ENCODE peak calls at places on chromosomes 7 and 10, in four cellular contexts. One of them, this sample, is unnamed.

GRCh38 chr7:44909596-44909995 is 24.3 kb upstream of the PURB start:
- DNase-seq in HepG2: no peak
- DNase-seq in K562: no peak
- DNase-seq in SK-N-SH: no peak
- DNase-seq in this sample: no peak

GRCh38 chr7:79880312-79880711 is 254.3 kb upstream of the GNAI1 start:
- DNase-seq in HepG2: no peak
- DNase-seq in K562: no peak
- DNase-seq in SK-N-SH: no peak
- DNase-seq in this sample: no peak

GRCh38 chr10:75547391-75548298 is 116.2 kb downstream of the LRMDA start:
- DNase-seq in HepG2: no peak
- DNase-seq in K562: no peak
- DNase-seq in SK-N-SH: no peak
- DNase-seq in this sample: peak

GRCh38 chr7:27520828-27521790 is 141.6 kb downstream of the HIBADH start:
- DNase-seq in HepG2: no peak
- DNase-seq in K562: no peak
- DNase-seq in SK-N-SH: no peak
- DNase-seq in this sample: no peak

GRCh38 chr10:132386419-132386831 is 10.6 kb upstream of the PWWP2B start:
- DNase-seq in HepG2: no peak
- DNase-seq in K562: no peak
- DNase-seq in SK-N-SH: no peak
- DNase-seq in this sample: no peak

GRCh38 chr7:6628045-6628444 is 9.1 kb upstream of the ZNF316 start:
- DNase-seq in HepG2: no peak
- DNase-seq in K562: no peak
- DNase-seq in SK-N-SH: no peak
- DNase-seq in this sample: no peak

GRCh38 chr7:91310829-91311460 is 46.7 kb downstream of the FZD1 start:
- DNase-seq in HepG2: no peak
- DNase-seq in K562: no peak
- DNase-seq in SK-N-SH: no peak
- DNase-seq in this sample: no peak

GRCh38 chr7:132491546-132491945 is 84.7 kb downstream of the PLXNA4 start:
- DNase-seq in HepG2: no peak
- DNase-seq in K562: no peak
- DNase-seq in SK-N-SH: no peak
- DNase-seq in this sample: no peak

GRCh38 chr7:38321515-38321944 is 48.1 kb upstream of the TARP start:
- DNase-seq in HepG2: no peak
- DNase-seq in K562: no peak
- DNase-seq in SK-N-SH: no peak
- DNase-seq in this sample: no peak

GRCh38 chr7:47492720-47493119 is 89.2 kb downstream of the TNS3 start:
- DNase-seq in HepG2: no peak
- DNase-seq in K562: no peak
- DNase-seq in SK-N-SH: no peak
- DNase-seq in this sample: no peak

GRCh38 chr7:19016140-19016539 is 101.3 kb downstream of the TWIST1 start:
- DNase-seq in HepG2: no peak
- DNase-seq in K562: no peak
- DNase-seq in SK-N-SH: no peak
- DNase-seq in this sample: no peak

GRCh38 chr7:111872837-111873646 is 310.8 kb upstream of the IMMP2L start:
- DNase-seq in HepG2: no peak
- DNase-seq in K562: no peak
- DNase-seq in SK-N-SH: no peak
- DNase-seq in this sample: no peak

GRCh38 chr10:112904000-112904399 is 46.0 kb upstream of the TCF7L2 start:
- DNase-seq in HepG2: peak
- DNase-seq in K562: no peak
- DNase-seq in SK-N-SH: no peak
- DNase-seq in this sample: no peak

GRCh38 chr10:106950060-106950459 is 214.4 kb downstream of the SORCS1 start:
- DNase-seq in HepG2: no peak
- DNase-seq in K562: no peak
- DNase-seq in SK-N-SH: no peak
- DNase-seq in this sample: no peak

GRCh38 chr7:47720141-47720906 is 138.4 kb upstream of the TNS3 start:
- DNase-seq in HepG2: no peak
- DNase-seq in K562: no peak
- DNase-seq in SK-N-SH: peak
- DNase-seq in this sample: no peak

GRCh38 chr10:31759124-31759798 is 169.4 kb downstream of the ARHGAP12 start:
- DNase-seq in HepG2: peak
- DNase-seq in K562: peak
- DNase-seq in SK-N-SH: peak
- DNase-seq in this sample: no peak

GRCh38 chr10:70115948-70116682 is 16.5 kb downstream of the AIFM2 start:
- DNase-seq in HepG2: peak
- DNase-seq in K562: peak
- DNase-seq in SK-N-SH: peak
- DNase-seq in this sample: no peak

GRCh38 chr10:74792726-74793125 is 33.7 kb upstream of the KAT6B start:
- DNase-seq in HepG2: no peak
- DNase-seq in K562: no peak
- DNase-seq in SK-N-SH: no peak
- DNase-seq in this sample: no peak

GRCh38 chr7:13986208-13986607 is 3.3 kb downstream of the ETV1 start:
- DNase-seq in HepG2: no peak
- DNase-seq in K562: no peak
- DNase-seq in SK-N-SH: no peak
- DNase-seq in this sample: no peak

GRCh38 chr7:105388373-105389089 is at the start of gene SRPK2:
- DNase-seq in HepG2: peak
- DNase-seq in K562: peak
- DNase-seq in SK-N-SH: peak
- DNase-seq in this sample: no peak
- TF ChIP-seq ZBTB33 in HepG2: no peak
- TF ChIP-seq ZBTB33 in K562: peak
- TF ChIP-seq ZBTB33 in SK-N-SH: no peak
- TF ChIP-seq ZBTB33 in this sample: no peak

DNA sequence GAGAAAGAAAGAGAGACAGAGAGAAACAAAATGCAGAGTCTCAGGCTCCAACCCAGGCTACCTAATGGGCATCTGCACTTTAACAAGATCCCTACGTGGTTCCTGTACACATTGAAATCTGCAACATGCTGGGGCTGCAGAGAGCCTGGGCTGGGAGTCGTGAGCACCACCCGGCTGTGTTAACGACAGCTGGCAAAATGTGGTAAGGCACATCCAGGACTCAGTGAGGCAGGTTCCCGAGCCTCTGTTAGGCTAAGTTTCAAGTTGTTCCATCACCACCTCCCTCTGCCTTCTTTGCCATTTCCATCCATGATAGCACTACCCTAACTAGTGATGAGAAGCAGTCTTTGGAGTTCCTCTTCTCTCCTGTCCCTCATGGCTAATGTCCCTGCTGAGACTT is 1.4 kb downstream of the AKR1B10 start:
- DNase-seq in HepG2: no peak
- DNase-seq in K562: no peak
- DNase-seq in SK-N-SH: no peak
- DNase-seq in this sample: no peak
- TF ChIP-seq ZBTB33 in HepG2: no peak
- TF ChIP-seq ZBTB33 in K562: no peak
- TF ChIP-seq ZBTB33 in SK-N-SH: no peak
- TF ChIP-seq ZBTB33 in this sample: no peak

GRCh38 chr10:77756319-77757232 is 119.0 kb upstream of the KCNMA1 start:
- DNase-seq in HepG2: peak
- DNase-seq in K562: peak
- DNase-seq in SK-N-SH: peak
- DNase-seq in this sample: no peak
- TF ChIP-seq ZBTB33 in HepG2: no peak
- TF ChIP-seq ZBTB33 in K562: no peak
- TF ChIP-seq ZBTB33 in SK-N-SH: no peak
- TF ChIP-seq ZBTB33 in this sample: no peak

DNA sequence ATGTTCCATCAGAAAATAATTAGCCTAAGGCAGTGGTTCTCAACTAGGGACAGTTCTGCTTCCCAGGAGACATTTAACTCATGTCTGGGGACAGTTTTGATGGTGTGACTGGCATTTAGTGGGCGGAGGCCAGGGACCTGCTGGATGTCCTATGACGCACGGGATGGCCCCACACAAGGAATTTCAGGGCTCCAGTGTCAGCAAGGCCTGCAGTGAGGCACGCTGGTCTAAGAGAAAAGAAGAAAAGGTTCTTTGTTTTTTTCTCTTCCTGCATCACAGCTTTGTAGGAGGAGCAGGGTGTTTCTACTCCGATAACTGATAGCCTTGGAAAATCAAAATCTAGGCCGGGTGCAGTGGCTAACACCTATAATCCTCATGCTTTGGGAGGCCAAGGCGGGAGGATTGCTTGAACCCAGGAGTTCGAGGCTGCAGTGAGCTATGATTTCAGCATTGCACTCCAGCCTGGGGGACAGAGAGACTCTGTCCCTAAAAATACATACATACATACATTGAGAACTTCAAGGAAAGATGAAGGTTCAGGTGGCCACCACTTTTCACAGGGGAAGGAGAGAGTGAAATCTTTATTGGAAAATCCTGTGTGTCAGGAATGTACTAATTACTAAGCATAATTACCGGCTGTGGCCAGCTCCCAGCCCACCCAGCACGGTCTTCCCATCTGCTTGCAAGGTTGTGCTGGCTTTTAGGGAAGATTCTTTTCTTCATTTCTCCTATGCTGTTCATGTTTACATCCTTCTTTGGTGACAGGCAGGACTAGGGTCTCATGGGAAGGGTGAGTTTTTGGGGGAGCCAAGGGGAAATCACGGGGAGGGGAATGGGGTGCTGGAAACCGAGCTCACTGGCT is 150.4 kb downstream of the ACTR3B start:
- DNase-seq in HepG2: peak
- DNase-seq in K562: no peak
- DNase-seq in SK-N-SH: no peak
- DNase-seq in this sample: no peak
- TF ChIP-seq ZBTB33 in HepG2: no peak
- TF ChIP-seq ZBTB33 in K562: no peak
- TF ChIP-seq ZBTB33 in SK-N-SH: no peak
- TF ChIP-seq ZBTB33 in this sample: no peak

GRCh38 chr7:73980206-73980605 is 47.8 kb upstream of the ELN start:
- DNase-seq in HepG2: peak
- DNase-seq in K562: no peak
- DNase-seq in SK-N-SH: peak
- DNase-seq in this sample: no peak
- TF ChIP-seq ZBTB33 in HepG2: no peak
- TF ChIP-seq ZBTB33 in K562: no peak
- TF ChIP-seq ZBTB33 in SK-N-SH: no peak
- TF ChIP-seq ZBTB33 in this sample: no peak

DNA sequence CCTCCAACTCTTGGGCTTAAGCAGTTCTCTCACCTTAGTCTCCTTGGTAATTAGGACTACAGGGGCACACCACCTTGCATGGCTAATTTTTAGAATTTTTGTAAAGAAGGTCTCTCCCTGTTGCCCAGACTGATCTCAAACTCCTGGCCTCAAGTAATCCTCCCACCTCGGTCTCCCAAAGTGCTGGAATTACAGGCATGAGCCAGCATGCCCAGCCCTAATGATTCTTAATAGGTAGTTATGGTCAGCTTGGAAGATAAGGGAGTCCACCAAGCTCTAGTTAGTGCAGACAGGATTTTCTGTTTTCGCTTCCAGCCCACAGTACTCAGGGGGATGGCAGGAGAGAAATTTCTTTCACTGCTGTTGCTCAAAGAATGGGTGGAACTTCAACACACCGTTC is 127.9 kb upstream of the PLXDC2 start:
- DNase-seq in HepG2: no peak
- DNase-seq in K562: no peak
- DNase-seq in SK-N-SH: no peak
- DNase-seq in this sample: no peak
- TF ChIP-seq ZBTB33 in HepG2: no peak
- TF ChIP-seq ZBTB33 in K562: no peak
- TF ChIP-seq ZBTB33 in SK-N-SH: no peak
- TF ChIP-seq ZBTB33 in this sample: no peak

GRCh38 chr7:141468341-141468740 is 82.9 kb upstream of the AGK start:
- DNase-seq in HepG2: no peak
- DNase-seq in K562: no peak
- DNase-seq in SK-N-SH: no peak
- DNase-seq in this sample: no peak
- TF ChIP-seq ZBTB33 in HepG2: no peak
- TF ChIP-seq ZBTB33 in K562: no peak
- TF ChIP-seq ZBTB33 in SK-N-SH: no peak
- TF ChIP-seq ZBTB33 in this sample: no peak

DNA sequence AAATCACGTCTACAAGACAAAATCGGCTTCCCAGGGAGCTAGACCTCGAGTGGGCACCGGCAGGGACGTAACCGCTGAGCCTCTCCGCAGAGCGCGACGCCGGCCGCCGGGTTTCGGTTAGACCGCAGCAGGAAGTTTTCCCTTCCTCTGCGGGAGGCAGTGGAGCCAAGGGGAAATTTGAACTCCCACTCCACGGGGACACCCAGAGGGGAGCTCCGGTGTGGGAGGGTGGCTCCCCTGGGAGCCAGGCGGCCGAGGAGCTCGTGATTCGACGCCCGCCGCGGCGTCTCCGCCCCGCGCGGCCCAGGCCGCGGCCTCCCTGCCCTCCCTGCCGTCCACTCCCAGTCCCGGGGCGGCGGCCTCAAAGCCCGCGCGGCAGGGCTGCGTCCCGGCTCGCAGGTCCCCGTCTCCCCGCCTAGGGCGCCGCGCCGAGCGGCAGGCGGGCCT is 418 bp downstream of the SYPL1 start:
- DNase-seq in HepG2: peak
- DNase-seq in K562: peak
- DNase-seq in SK-N-SH: peak
- DNase-seq in this sample: no peak
- TF ChIP-seq ZBTB33 in HepG2: no peak
- TF ChIP-seq ZBTB33 in K562: peak
- TF ChIP-seq ZBTB33 in SK-N-SH: no peak
- TF ChIP-seq ZBTB33 in this sample: no peak